ENCODE peak calls at places on chromosomes 2 and 18, in seven cellular contexts. Q is Calu3; U is EL; X is left ventricle myocardium inferior; D is dorsolateral prefrontal cortex; S is central memory CD4-positive, alpha-beta T cell; Y is AG09319. M is an unnamed sample.

GRCh38 chr2:129431881-129432280 is 547.6 kb upstream of the RAB6C start:
- DNase-seq in X (no peak), U (no peak), D (no peak), Y (no peak), Q (no peak), S (no peak), M (no peak)

GRCh38 chr2:120473522-120474271 is 127.8 kb downstream of the INHBB start:
- DNase-seq in D (no peak), S (no peak), Q (no peak), U (no peak), X (no peak), Y (no peak), M (no peak)

GRCh38 chr2:226247289-226248275 is 552.0 kb downstream of the IRS1 start:
- DNase-seq in S (no peak), Y (no peak), D (no peak), Q (no peak), U (peak), X (no peak), M (no peak)

GRCh38 chr2:44528595-44528994 is 166.8 kb downstream of the CAMKMT start:
- DNase-seq in Y (peak), U (peak), X (no peak), D (no peak), S (no peak), Q (no peak), M (peak)

GRCh38 chr2:128783193-128783671 is 464.6 kb upstream of the HS6ST1 start:
- DNase-seq in S (no peak), Y (no peak), U (no peak), Q (no peak), D (no peak), X (no peak), M (no peak)

GRCh38 chr2:3169106-3169870 is 208.3 kb downstream of the EIPR1 start:
- DNase-seq in S (no peak), U (peak), Y (no peak), D (no peak), X (no peak), Q (no peak), M (peak)

GRCh38 chr2:85811173-85811849 is 57.5 kb downstream of the ATOH8 start:
- DNase-seq in S (no peak), Y (no peak), D (no peak), U (peak), X (peak), Q (no peak), M (no peak)

GRCh38 chr2:27707462-27708256 is 44.0 kb downstream of the SLC4A1AP start:
- DNase-seq in Q (no peak), S (no peak), U (no peak), X (no peak), Y (no peak), D (no peak), M (no peak)

GRCh38 chr18:37484893-37485834 is 80.4 kb downstream of the CELF4 start:
- DNase-seq in Q (peak), X (no peak), U (peak), D (peak), S (no peak), Y (no peak), M (no peak)

GRCh38 chr2:55103039-55103438 is 52.8 kb upstream of the RTN4 start:
- DNase-seq in S (no peak), D (no peak), Q (no peak), Y (no peak), X (no peak), U (no peak), M (no peak)

GRCh38 chr2:172050506-172051125 is 34.7 kb upstream of the DLX1 start:
- DNase-seq in Q (no peak), Y (no peak), S (no peak), X (no peak), D (no peak), U (no peak), M (no peak)

GRCh38 chr2:180707867-180708205 is 272.6 kb upstream of the UBE2E3 start:
- DNase-seq in X (no peak), Y (peak), Q (peak), D (no peak), S (no peak), U (peak), M (peak)

GRCh38 chr18:35436076-35436649 is 59.0 kb upstream of the ZNF396 start:
- DNase-seq in Y (no peak), Q (no peak), S (no peak), D (no peak), X (no peak), U (peak), M (no peak)

GRCh38 chr2:84924173-84925106 is 19.0 kb downstream of the TMSB10 start:
- DNase-seq in U (peak), D (no peak), Q (peak), X (no peak), Y (no peak), S (peak), M (no peak)

GRCh38 chr2:64873472-64873924 is 115.7 kb upstream of the SLC1A4 start:
- DNase-seq in Q (peak), X (peak), Y (no peak), D (peak), U (peak), S (peak), M (no peak)

GRCh38 chr2:36824281-36824680 is 127.8 kb downstream of the VIT start:
- DNase-seq in Q (no peak), Y (no peak), D (no peak), S (no peak), U (no peak), X (no peak), M (no peak)

GRCh38 chr18:30486856-30487255 is 555.7 kb downstream of the DSC3 start:
- DNase-seq in X (no peak), S (no peak), Y (no peak), U (peak), Q (no peak), D (no peak), M (no peak)

GRCh38 chr2:37333256-37333655 is 8.6 kb upstream of the PRKD3 start:
- DNase-seq in X (no peak), Q (no peak), U (no peak), Y (no peak), S (no peak), D (no peak), M (no peak)

GRCh38 chr2:9995059-9995458 is 43.6 kb downstream of the GRHL1 start:
- DNase-seq in S (no peak), Y (no peak), D (no peak), U (no peak), X (no peak), Q (no peak), M (no peak)